ENCODE peak calls at places on chromosomes 16 and 17, in ten cellular contexts. I, D, E, R, F, X, N, T, M and Z are unnamed samples.

GRCh38 chr16:20385844-20386832 is 18.4 kb downstream of the PDILT start:
- DNase-seq in X (peak), D (peak), R (no peak), I (peak), E (peak), F (peak), M (peak), N (peak), T (peak), Z (peak)

GRCh38 chr16:19432429-19432828 is 14.7 kb downstream of the TMC5 start:
- DNase-seq in R (no peak), X (no peak), M (no peak), D (no peak), N (peak), E (no peak), I (no peak), F (peak), T (no peak), Z (no peak)

GRCh38 chr17:694239-694638 is 20.4 kb downstream of the VPS53 start:
- DNase-seq in X (peak), F (peak), D (peak), E (no peak), I (peak), R (no peak), T (no peak), N (peak), M (no peak), Z (peak)

GRCh38 chr17:51319186-51319585 is 58.8 kb downstream of the UTP18 start:
- DNase-seq in X (no peak), M (no peak), F (no peak), N (no peak), T (no peak), E (no peak), R (no peak), I (no peak), D (no peak), Z (no peak)

GRCh38 chr16:50185005-50185505 is 31.9 kb downstream of the TENT4B start:
- DNase-seq in F (no peak), M (no peak), R (no peak), T (no peak), N (no peak), E (no peak), X (no peak), I (peak), D (peak), Z (no peak)

GRCh38 chr16:49934557-49935260 is 78.8 kb upstream of the ZNF423 start:
- DNase-seq in I (no peak), M (no peak), N (no peak), D (no peak), X (no peak), T (no peak), E (no peak), R (no peak), F (no peak), Z (no peak)

GRCh38 chr17:20987511-20987910 is 55.3 kb downstream of the USP22 start:
- DNase-seq in F (no peak), X (no peak), T (no peak), R (no peak), I (no peak), D (no peak), N (no peak), M (no peak), E (no peak), Z (no peak)

GRCh38 chr16:20084624-20085226 is 11.0 kb upstream of the GPR139 start:
- DNase-seq in F (peak), E (no peak), R (no peak), I (no peak), X (no peak), N (no peak), D (no peak), M (no peak), T (no peak), Z (no peak)

GRCh38 chr16:66365588-66365987 is 903 bp upstream of the CDH5 start:
- DNase-seq in X (no peak), M (no peak), D (peak), R (no peak), F (peak), N (peak), I (peak), E (peak), T (no peak), Z (no peak)

GRCh38 chr17:59512844-59513383 is 52.5 kb upstream of the DHX40 start:
- DNase-seq in D (no peak), N (no peak), M (no peak), F (no peak), R (no peak), T (no peak), E (no peak), I (no peak), X (no peak), Z (no peak)

GRCh38 chr16:54647731-54648221 is 282.9 kb upstream of the IRX5 start:
- DNase-seq in D (peak), F (peak), I (peak), X (no peak), R (no peak), T (no peak), M (no peak), E (peak), N (peak), Z (no peak)

GRCh38 chr17:74554909-74555308 is 9.0 kb upstream of the CD300C start:
- DNase-seq in I (no peak), M (no peak), R (no peak), X (no peak), D (no peak), F (no peak), E (no peak), T (no peak), N (no peak), Z (no peak)

GRCh38 chr16:72786606-72787005 is 261.3 kb downstream of the ZFHX3 start:
- DNase-seq in F (no peak), T (no peak), X (no peak), D (no peak), M (no peak), I (no peak), N (no peak), E (no peak), R (no peak), Z (no peak)

GRCh38 chr17:40857535-40857934 is 9.5 kb downstream of the KRT12 start:
- DNase-seq in X (no peak), I (peak), T (no peak), D (peak), E (no peak), N (no peak), M (no peak), F (no peak), R (no peak), Z (peak)

GRCh38 chr17:40859536-40859935 is 7.5 kb downstream of the KRT12 start:
- DNase-seq in I (no peak), D (no peak), T (no peak), X (no peak), F (no peak), E (no peak), N (no peak), R (no peak), M (no peak), Z (no peak)

GRCh38 chr17:40866838-40867237 is at the start of gene KRT12:
- DNase-seq in R (no peak), M (no peak), F (no peak), E (no peak), X (no peak), I (no peak), N (no peak), T (no peak), D (no peak), Z (no peak)

GRCh38 chr17:40864661-40865380 is 2.2 kb downstream of the KRT12 start:
- DNase-seq in X (no peak), M (no peak), E (no peak), T (no peak), D (peak), R (no peak), F (no peak), N (no peak), I (no peak), Z (no peak)

GRCh38 chr17:40862985-40863733 is 3.9 kb downstream of the KRT12 start:
- DNase-seq in X (no peak), M (peak), E (no peak), I (peak), D (no peak), F (no peak), N (no peak), R (no peak), T (no peak), Z (no peak)
- TF ChIP-seq CTCF in X (peak), M (peak), E (no peak), I (peak), D (peak), F (no peak), N (peak), R (no peak), T (no peak), Z (peak)

DNA sequence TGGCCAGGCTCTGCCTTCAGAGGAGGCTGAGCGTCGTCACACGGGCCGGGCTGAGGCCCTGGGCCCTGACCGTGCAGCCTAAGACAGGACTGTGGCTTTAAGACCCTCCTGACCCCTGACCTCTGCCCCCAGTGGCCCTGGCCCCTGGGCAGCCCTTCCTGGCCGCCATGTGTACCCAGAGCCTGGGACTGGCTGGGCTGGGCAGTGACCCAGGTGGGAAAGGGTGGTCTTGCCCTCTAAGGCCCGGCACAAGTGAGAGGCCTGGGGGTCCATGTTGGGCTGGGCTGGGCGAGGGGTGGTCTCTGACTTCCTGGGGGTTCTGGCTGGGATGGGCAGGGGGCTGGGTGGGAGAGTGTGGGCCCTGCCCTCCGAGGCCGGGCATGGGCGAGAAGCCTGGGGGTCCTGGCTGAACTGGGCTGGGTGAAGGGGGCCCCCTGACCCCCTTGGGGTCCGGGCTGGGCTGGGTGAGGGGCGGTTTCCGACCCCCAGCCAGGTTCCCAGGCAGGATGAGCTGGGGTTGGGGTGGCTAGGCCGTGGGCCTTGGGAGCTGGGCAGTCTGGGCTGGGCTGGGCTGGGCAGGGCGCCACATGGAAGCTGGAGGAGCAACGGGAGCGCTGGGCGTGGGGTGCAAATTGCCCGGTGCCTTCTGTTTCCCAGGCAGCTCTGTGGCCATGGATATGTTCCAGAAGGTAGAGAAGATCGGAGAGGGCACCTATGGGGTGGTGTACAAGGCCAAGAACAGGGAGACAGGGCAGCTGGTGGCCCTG is at the start of gene CDK3:
- DNase-seq in R (no peak), D (no peak), I (no peak), N (no peak), T (no peak), M (peak), E (no peak), F (no peak), X (no peak), Z (no peak)
- TF ChIP-seq CTCF in R (no peak), D (no peak), I (no peak), N (no peak), T (no peak), M (no peak), E (no peak), F (peak), X (no peak), Z (no peak)

DNA sequence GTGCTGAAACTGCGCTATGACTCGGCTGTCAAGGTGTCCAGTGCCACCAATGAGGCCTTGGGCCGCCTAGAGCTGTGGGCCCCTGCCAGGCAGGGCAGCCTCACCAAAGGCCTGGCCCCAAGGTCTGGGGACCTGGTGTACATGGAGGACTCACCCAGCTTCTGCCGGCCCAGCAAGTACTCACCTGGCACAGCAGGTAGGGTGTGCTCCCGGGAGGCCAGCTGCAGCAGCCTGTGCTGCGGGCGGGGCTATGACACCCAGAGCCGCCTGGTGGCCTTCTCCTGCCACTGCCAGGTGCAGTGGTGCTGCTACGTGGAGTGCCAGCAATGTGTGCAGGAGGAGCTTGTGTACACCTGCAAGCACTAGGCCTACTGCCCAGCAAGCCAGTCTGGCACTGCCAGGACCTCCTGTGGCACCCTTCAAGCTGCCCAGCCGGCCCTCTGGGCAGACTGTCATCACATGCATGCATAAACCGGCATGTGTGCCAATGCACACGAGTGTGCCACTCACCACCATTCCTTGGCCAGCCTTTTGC is 25.0 kb downstream of the WNT9B start:
- DNase-seq in M (no peak), X (no peak), E (no peak), F (peak), D (no peak), T (no peak), R (no peak), I (no peak), N (peak), Z (no peak)
- TF ChIP-seq CTCF in M (peak), X (peak), E (no peak), F (peak), D (no peak), T (no peak), R (no peak), I (peak), N (peak), Z (no peak)

GRCh38 chr17:28912938-28913333 is 10.1 kb upstream of the DHRS13 start:
- DNase-seq in R (no peak), T (no peak), M (no peak), N (no peak), E (no peak), F (no peak), D (no peak), X (no peak), I (no peak), Z (no peak)

GRCh38 chr17:28908640-28909098 is 5.8 kb upstream of the DHRS13 start:
- DNase-seq in F (peak), N (no peak), X (peak), D (peak), M (no peak), E (peak), T (no peak), R (no peak), I (peak), Z (peak)

GRCh38 chr17:28910534-28910933 is 7.7 kb upstream of the DHRS13 start:
- DNase-seq in X (no peak), E (no peak), N (no peak), T (no peak), F (no peak), R (no peak), M (no peak), D (no peak), I (no peak), Z (no peak)

GRCh38 chr17:28911411-28912045 is 8.6 kb upstream of the DHRS13 start:
- DNase-seq in E (no peak), I (no peak), D (no peak), R (no peak), M (no peak), X (no peak), F (no peak), N (no peak), T (no peak), Z (no peak)

DNA sequence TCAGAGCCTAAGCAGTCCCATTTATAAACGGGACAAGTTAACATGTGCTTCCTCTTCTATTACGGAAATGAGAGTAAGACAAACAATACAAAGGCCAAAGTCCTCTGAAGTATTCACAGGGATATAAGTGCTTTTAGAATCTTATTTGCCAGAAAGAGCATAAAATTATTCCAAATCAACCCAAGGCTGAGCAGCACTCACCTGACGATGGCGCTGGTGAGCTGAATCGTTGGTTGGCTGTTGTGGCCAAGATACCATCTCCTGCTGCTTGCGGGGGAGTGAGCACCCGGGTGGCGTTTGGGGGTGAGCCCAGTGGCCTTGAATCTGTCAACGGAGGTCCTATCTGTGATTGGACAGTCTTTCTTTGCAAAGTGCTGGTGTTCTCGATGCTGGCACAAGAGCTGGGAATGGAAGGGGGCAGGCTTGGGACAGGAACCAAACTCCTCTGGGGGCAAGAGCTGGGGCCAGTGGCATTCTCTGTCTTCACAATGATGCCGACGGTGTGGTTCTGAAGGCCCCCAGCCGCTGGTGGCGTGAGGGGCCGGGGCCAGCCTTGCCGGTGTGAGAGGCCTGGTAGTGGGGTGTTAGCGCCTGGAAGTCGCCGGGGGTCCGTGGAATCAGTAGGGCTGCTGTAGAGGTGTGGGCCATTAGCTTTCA is 9.5 kb upstream of the DHRS13 start:
- DNase-seq in F (no peak), R (no peak), I (no peak), T (no peak), N (no peak), X (no peak), D (no peak), E (no peak), M (no peak), Z (no peak)
- TF ChIP-seq CTCF in F (no peak), R (no peak), I (peak), T (peak), N (peak), X (peak), D (peak), E (no peak), M (no peak), Z (peak)

GRCh38 chr17:66654341-66654740 is 180.6 kb upstream of the CACNG5 start:
- DNase-seq in T (no peak), I (peak), X (peak), D (peak), M (no peak), F (no peak), E (no peak), R (no peak), N (peak), Z (peak)
- TF ChIP-seq CTCF in T (no peak), I (no peak), X (no peak), D (no peak), M (no peak), F (no peak), E (no peak), R (no peak), N (no peak), Z (no peak)

DNA sequence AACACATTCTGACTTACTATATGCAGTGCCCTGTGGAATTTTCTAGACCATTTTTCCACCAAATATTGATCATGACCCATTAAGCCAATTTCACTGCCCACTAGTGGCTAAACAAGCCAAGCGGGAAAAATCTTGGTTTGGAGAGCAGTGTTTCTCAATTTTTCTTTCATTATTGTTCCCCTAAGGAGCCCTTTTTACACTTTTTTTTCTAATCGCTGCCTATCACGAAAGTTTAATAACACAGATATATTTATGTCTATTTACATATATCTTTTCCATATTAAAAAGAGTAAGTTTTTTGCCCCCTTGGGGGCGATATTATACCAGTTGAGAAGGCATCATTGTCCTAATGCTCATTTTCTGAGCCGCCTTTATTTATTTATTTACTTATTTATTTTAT is 10.8 kb upstream of the TLCD3B start:
- DNase-seq in D (peak), M (no peak), F (peak), X (no peak), I (peak), R (no peak), T (no peak), E (no peak), N (no peak), Z (peak)
- TF ChIP-seq CTCF in D (peak), M (no peak), F (peak), X (peak), I (peak), R (peak), T (peak), E (no peak), N (peak), Z (peak)